ENCODE peak calls at places on chromosomes 16 and 17, in nine cellular contexts. O is vagina, V is right atrium auricular region, T is A549, D is lung, S is heart right ventricle, W is body of pancreas, G is tibial nerve, L is colonic mucosa. H is an unnamed sample. For H3K9me3, the result is how much of the 10 kb centered on the place peaks cover.

GRCh38 chr17:77254961-77255741 is 114.4 kb downstream of the SEC14L1 start:
- DNase-seq in O (no peak), V (no peak), T (peak), D (peak), S (no peak), W (no peak), G (no peak), L (no peak), H (no peak)

GRCh38 chr17:33802349-33803272 is 452.5 kb upstream of the CCL2 start:
- DNase-seq in O (no peak), V (no peak), T (no peak), D (peak), S (no peak), W (no peak), G (no peak), L (no peak), H (no peak)

GRCh38 chr17:15265131-15265530 is at the start of gene PMP22:
- DNase-seq in O (peak), V (no peak), T (no peak), D (no peak), S (peak), W (no peak), G (peak), L (peak), H (no peak)

GRCh38 chr16:57713596-57713995 is 19.0 kb downstream of the DRC7 start:
- DNase-seq in O (no peak), V (no peak), T (no peak), D (no peak), S (no peak), W (no peak), G (no peak), L (no peak), H (no peak)

GRCh38 chr16:66878067-66878466 is 2.2 kb upstream of the PDP2 start:
- DNase-seq in O (no peak), V (no peak), T (no peak), D (no peak), S (no peak), W (peak), G (no peak), L (no peak), H (no peak)

GRCh38 chr17:12644623-12645022 is 21.1 kb upstream of the MYOCD start:
- DNase-seq in O (no peak), V (no peak), T (no peak), D (no peak), S (no peak), W (no peak), G (no peak), L (no peak), H (no peak)

GRCh38 chr16:74731853-74732477 is 31.3 kb upstream of the MLKL start:
- DNase-seq in O (no peak), V (no peak), T (no peak), D (no peak), S (no peak), W (no peak), G (no peak), L (no peak), H (no peak)

GRCh38 chr17:2710075-2710803 is 1.3 kb downstream of the CLUH start:
- DNase-seq in O (no peak), V (no peak), T (no peak), D (no peak), S (no peak), W (no peak), G (no peak), L (no peak), H (no peak)

GRCh38 chr17:80861892-80862291 is 129.7 kb upstream of the CHMP6 start:
- DNase-seq in O (no peak), V (no peak), T (peak), D (no peak), S (peak), W (no peak), G (no peak), L (no peak), H (peak)

GRCh38 chr17:67056746-67057490 is 12.6 kb downstream of the CACNG1 start:
- DNase-seq in O (peak), V (peak), T (no peak), D (peak), S (no peak), W (no peak), G (no peak), L (no peak), H (no peak)

GRCh38 chr17:57356722-57357391 is 100.5 kb downstream of the MSI2 start:
- DNase-seq in O (no peak), V (no peak), T (no peak), D (no peak), S (no peak), W (no peak), G (no peak), L (no peak), H (peak)

GRCh38 chr17:68198931-68199836 is 48.7 kb upstream of the AMZ2 start:
- DNase-seq in O (peak), V (no peak), T (peak), D (no peak), S (no peak), W (no peak), G (no peak), L (no peak), H (no peak)

GRCh38 chr16:87092958-87093357 is 224.2 kb downstream of the C16orf95 start:
- DNase-seq in O (peak), V (no peak), T (no peak), D (no peak), S (no peak), W (no peak), G (no peak), L (no peak), H (no peak)

GRCh38 chr17:48429638-48430586 is at the start of gene SKAP1:
- DNase-seq in O (no peak), V (no peak), T (no peak), D (no peak), S (no peak), W (peak), G (no peak), L (peak), H (no peak)

GRCh38 chr16:82562183-82562677 is 64.5 kb upstream of the CDH13 start:
- DNase-seq in O (no peak), V (no peak), T (no peak), D (no peak), S (no peak), W (no peak), G (no peak), L (no peak), H (no peak)
- H3K27ac ChIP-seq in O (no peak), V (no peak), T (no peak), D (no peak), S (no peak), W (no peak), G (no peak), L (no peak), H (no peak)

GRCh38 chr17:41529491-41529915 is 1.4 kb upstream of the KRT19 start:
- DNase-seq in O (no peak), V (no peak), T (no peak), D (no peak), S (no peak), W (no peak), G (no peak), L (no peak), H (no peak)

GRCh38 chr17:41530062-41531048 is 2.2 kb upstream of the KRT19 start:
- DNase-seq in O (no peak), V (no peak), T (peak), D (no peak), S (no peak), W (no peak), G (no peak), L (peak), H (no peak)

GRCh38 chr17:41532947-41533570 is 5.0 kb upstream of the KRT19 start:
- DNase-seq in O (no peak), V (no peak), T (no peak), D (peak), S (no peak), W (no peak), G (no peak), L (no peak), H (no peak)

GRCh38 chr17:41533613-41534012 is 5.5 kb upstream of the KRT19 start:
- DNase-seq in O (no peak), V (no peak), T (no peak), D (no peak), S (no peak), W (no peak), G (no peak), L (no peak), H (no peak)

GRCh38 chr17:41531993-41532392 is 3.9 kb upstream of the KRT19 start:
- DNase-seq in O (no peak), V (no peak), T (no peak), D (no peak), S (no peak), W (no peak), G (no peak), L (no peak), H (no peak)
- TF ChIP-seq CTCF in O (no peak), V (no peak), T (no peak), D (no peak), S (no peak), W (no peak), G (no peak), L (no peak), H (no peak)

GRCh38 chr16:15981382-15981781 is 32.0 kb downstream of the ABCC1 start:
- DNase-seq in O (no peak), V (no peak), T (no peak), D (no peak), S (no peak), W (no peak), G (no peak), L (no peak), H (no peak)
- H3K9me3 ChIP-seq in O (under half), V (under half), T (under half), D (under half), S (under half), W (under half), G (under half), L (under half), H (under half)

GRCh38 chr17:18038149-18038850 is 668 bp downstream of the ATPAF2 start:
- DNase-seq in O (no peak), V (no peak), T (no peak), D (no peak), S (no peak), W (no peak), G (no peak), L (no peak), H (no peak)

GRCh38 chr17:18039535-18040286 is 503 bp downstream of the GID4 start:
- DNase-seq in O (no peak), V (no peak), T (peak), D (no peak), S (no peak), W (peak), G (no peak), L (peak), H (no peak)

GRCh38 chr17:18035704-18036103 is 3.3 kb downstream of the ATPAF2 start:
- DNase-seq in O (no peak), V (no peak), T (no peak), D (no peak), S (no peak), W (no peak), G (no peak), L (no peak), H (no peak)

GRCh38 chr17:18038861-18039534 is at the start of the genes ATPAF2 and GID4:
- DNase-seq in O (peak), V (peak), T (peak), D (peak), S (peak), W (peak), G (peak), L (peak), H (peak)

DNA sequence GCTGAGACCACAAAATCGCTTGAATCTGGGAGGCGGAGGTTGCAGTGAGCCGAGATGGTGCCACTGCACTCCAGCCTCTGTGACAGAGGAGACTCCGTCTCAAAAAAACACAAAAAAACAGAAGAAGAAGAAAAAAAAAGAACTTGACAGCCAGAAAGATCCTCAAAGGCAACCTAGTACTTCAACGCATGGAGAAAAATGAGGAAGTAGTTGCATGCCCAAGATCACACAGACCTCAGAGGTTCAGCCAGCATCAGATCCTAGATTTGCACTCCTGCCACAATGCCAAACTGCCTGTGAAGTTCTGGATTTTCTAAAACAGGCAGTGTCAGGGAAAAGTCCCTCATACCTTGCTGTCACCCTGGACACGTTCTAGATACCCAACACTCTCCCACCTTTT is 1.5 kb downstream of the ATPAF2 start:
- DNase-seq in O (no peak), V (no peak), T (no peak), D (no peak), S (no peak), W (no peak), G (no peak), L (no peak), H (no peak)
- H3K27ac ChIP-seq in O (no peak), V (no peak), T (no peak), D (no peak), S (no peak), W (no peak), G (no peak), L (no peak), H (no peak)

H was measured in WERI-Rb-1.